ENCODE peak calls at places on chromosomes 6 and 20, in seven cellular contexts. Z is tibial artery; C is left cardiac atrium; Y is HEK293T; K is cardiac muscle cell; L is stimulated activated naive CD4-positive, alpha-beta T cell treated with Interleukin-2 at 50 U/mL for 16 hours; N is neural crest cell. A is an unnamed sample.

GRCh38 chr6:157592566-157592965 is 211.6 kb downstream of the ZDHHC14 start:
- DNase-seq in C (no peak), N (no peak), L (no peak), Z (no peak), K (no peak), Y (no peak), A (no peak)

GRCh38 chr6:165987483-165988305 is 180.0 kb downstream of the TBXT start:
- DNase-seq in C (peak), K (peak), Y (peak), L (no peak), Z (peak), N (peak), A (peak)

GRCh38 chr6:52189974-52190373 is 3.8 kb downstream of the IL17A start:
- DNase-seq in Y (no peak), C (no peak), L (no peak), K (no peak), N (no peak), Z (no peak), A (no peak)

GRCh38 chr20:62770111-62770910 is 26.0 kb upstream of the MRGBP start:
- DNase-seq in N (no peak), Z (no peak), L (no peak), Y (no peak), K (no peak), C (peak), A (no peak)

GRCh38 chr20:51500311-51500710 is 42.2 kb downstream of the NFATC2 start:
- DNase-seq in L (peak), C (no peak), K (no peak), Y (no peak), N (no peak), Z (no peak), A (no peak)

GRCh38 chr6:8760951-8761350 is 325.6 kb upstream of the SLC35B3 start:
- DNase-seq in Z (no peak), N (no peak), L (no peak), C (no peak), K (no peak), Y (no peak), A (no peak)

GRCh38 chr6:157529654-157530039 is 148.7 kb downstream of the ZDHHC14 start:
- DNase-seq in N (no peak), Z (no peak), K (no peak), Y (no peak), C (no peak), L (no peak), A (no peak)

GRCh38 chr6:94344866-94345265 is 925.5 kb upstream of the EPHA7 start:
- DNase-seq in L (no peak), Z (no peak), Y (no peak), N (no peak), C (no peak), K (no peak), A (no peak)

GRCh38 chr6:44664716-44665115 is 277.2 kb downstream of the CDC5L start:
- DNase-seq in K (no peak), Y (no peak), C (no peak), Z (peak), L (no peak), N (no peak), A (peak)

GRCh38 chr20:9166153-9166780 is 97.4 kb downstream of the PLCB4 start:
- DNase-seq in Z (no peak), L (no peak), N (no peak), K (no peak), Y (peak), C (no peak), A (no peak)

GRCh38 chr6:158559895-158560786 is at the start of gene TMEM181:
- DNase-seq in Y (peak), L (peak), Z (peak), K (peak), C (peak), N (peak), A (peak)

GRCh38 chr6:77474286-77474956 is 11.1 kb upstream of the HTR1B start:
- DNase-seq in K (no peak), Z (no peak), L (no peak), Y (no peak), N (no peak), C (no peak), A (peak)

GRCh38 chr20:41510224-41510623 is 108.0 kb downstream of the CHD6 start:
- DNase-seq in Z (no peak), N (no peak), Y (no peak), L (no peak), C (peak), K (no peak), A (no peak)

GRCh38 chr6:122372647-122373046 is 26.8 kb upstream of the HSF2 start:
- DNase-seq in Y (peak), C (no peak), K (no peak), L (no peak), Z (no peak), N (no peak), A (peak)

GRCh38 chr6:72522735-72523141 is 99.1 kb upstream of the KCNQ5 start:
- DNase-seq in L (no peak), N (no peak), K (no peak), Z (no peak), C (no peak), Y (peak), A (no peak)

GRCh38 chr20:25079171-25079570 is 2.8 kb downstream of the VSX1 start:
- DNase-seq in C (no peak), Y (no peak), L (no peak), N (no peak), Z (no peak), K (no peak), A (no peak)

GRCh38 chr6:158322724-158323560 is 10.7 kb downstream of the TULP4 start:
- DNase-seq in N (no peak), L (no peak), C (no peak), Z (no peak), K (no peak), Y (no peak), A (peak)

GRCh38 chr6:145112711-145113148 is 622.6 kb downstream of the EPM2A start:
- DNase-seq in Z (no peak), Y (no peak), L (no peak), N (no peak), C (no peak), K (no peak), A (peak)

GRCh38 chr6:4636881-4637224 is 139.4 kb upstream of the CDYL start:
- DNase-seq in Y (no peak), N (no peak), Z (no peak), L (no peak), K (no peak), C (no peak), A (no peak)

GRCh38 chr20:13220194-13220856 is 749 bp upstream of the ISM1 start:
- DNase-seq in Y (peak), Z (peak), L (no peak), N (peak), K (peak), C (peak), A (peak)

GRCh38 chr6:3808759-3809514 is 40.2 kb upstream of the FAM50B start:
- DNase-seq in Z (peak), N (no peak), Y (no peak), C (peak), K (no peak), L (no peak), A (peak)

GRCh38 chr6:170244721-170245201 is 46.1 kb downstream of the DLL1 start:
- DNase-seq in C (peak), K (no peak), L (no peak), Z (no peak), N (no peak), Y (no peak), A (no peak)

GRCh38 chr6:169172435-169172834 is 81.2 kb downstream of the THBS2 start:
- DNase-seq in Z (peak), N (no peak), Y (no peak), K (no peak), L (no peak), C (peak), A (peak)

GRCh38 chr6:111184827-111185567 is 97.7 kb downstream of the SLC16A10 start:
- DNase-seq in L (no peak), N (no peak), Z (no peak), C (no peak), Y (no peak), K (no peak), A (no peak)

GRCh38 chr6:121522265-121522664 is 86.8 kb downstream of the GJA1 start:
- DNase-seq in Z (no peak), C (peak), L (no peak), N (no peak), Y (no peak), K (no peak), A (peak)

GRCh38 chr20:5211803-5212714 is 85.3 kb downstream of the CDS2 start:
- DNase-seq in K (no peak), Y (no peak), N (no peak), C (no peak), Z (no peak), L (no peak), A (no peak)

GRCh38 chr6:155117266-155117665 is 122.2 kb downstream of the TIAM2 start:
- DNase-seq in Z (no peak), N (no peak), Y (no peak), L (no peak), K (no peak), C (no peak), A (peak)

A was measured in mesenchymal stem cell.